ENCODE peak calls at places on chromosomes 11 and 22, in six cellular contexts. U is A549, L is K562, A is NB4, T is GM12878, E is HepG2. Z is an unnamed sample.

GRCh38 chr22:23176645-23177027 is 3.7 kb upstream of the BCR start:
- DNase-seq in A (no peak), T (no peak), U (no peak), L (no peak), E (no peak), Z (no peak)

GRCh38 chr11:62707277-62707771 is at the start of the genes BSCL2 and GNG3:
- DNase-seq in A (peak; percentile 44), T (no peak), U (no peak), E (no peak), L (peak; percentile 77), Z (no peak)

GRCh38 chr22:44171486-44172076 is 9.1 kb upstream of the PARVG start:
- DNase-seq in E (no peak), U (no peak), A (peak; percentile 46), T (no peak), L (no peak), Z (no peak)

GRCh38 chr22:21995660-21996059 is 13.1 kb upstream of the TOP3B start:
- DNase-seq in L (no peak), A (no peak), U (no peak), T (no peak), E (no peak), Z (no peak)

GRCh38 chr11:77471520-77472234 is 2.2 kb downstream of the PAK1 start:
- DNase-seq in A (peak; percentile 70), E (peak; percentile 33), T (no peak), L (peak; percentile 11), U (peak; percentile 15), Z (no peak)

GRCh38 chr11:61883327-61883726 is 8.0 kb downstream of the FADS3 start:
- DNase-seq in E (no peak), U (no peak), A (no peak), L (no peak), T (no peak), Z (no peak)

GRCh38 chr11:83957038-83957900 is 671.1 kb upstream of the CCDC90B start:
- DNase-seq in A (no peak), T (no peak), L (no peak), E (no peak), U (no peak), Z (no peak)

GRCh38 chr11:8709002-8709672 is 26.5 kb downstream of the RPL27A start:
- DNase-seq in L (no peak), E (no peak), U (no peak), T (no peak), A (no peak), Z (no peak)

GRCh38 chr11:96424693-96425092 is 34.9 kb downstream of the JRKL start:
- DNase-seq in E (no peak), U (no peak), L (no peak), A (no peak), T (no peak), Z (peak; percentile 51)

GRCh38 chr11:14148653-14149273 is 186.2 kb downstream of the SPON1 start:
- DNase-seq in L (peak; percentile 14), A (peak; percentile 22), E (peak; percentile 16), U (peak; percentile 10), T (no peak), Z (peak; percentile 36)

GRCh38 chr11:130631119-130631518 is 182.7 kb downstream of the ADAMTS15 start:
- DNase-seq in A (peak; percentile 79), T (no peak), E (no peak), U (peak; percentile 31), L (no peak), Z (peak; percentile 13)

GRCh38 chr11:58330861-58331260 is 28.0 kb downstream of the OR5B17 start:
- DNase-seq in T (no peak), A (no peak), U (no peak), E (no peak), L (no peak), Z (no peak)

GRCh38 chr11:76763573-76764348 is 19.4 kb upstream of the TSKU start:
- DNase-seq in E (no peak), U (no peak), T (no peak), A (peak; percentile 53), L (no peak), Z (peak; percentile 85)

DNA sequence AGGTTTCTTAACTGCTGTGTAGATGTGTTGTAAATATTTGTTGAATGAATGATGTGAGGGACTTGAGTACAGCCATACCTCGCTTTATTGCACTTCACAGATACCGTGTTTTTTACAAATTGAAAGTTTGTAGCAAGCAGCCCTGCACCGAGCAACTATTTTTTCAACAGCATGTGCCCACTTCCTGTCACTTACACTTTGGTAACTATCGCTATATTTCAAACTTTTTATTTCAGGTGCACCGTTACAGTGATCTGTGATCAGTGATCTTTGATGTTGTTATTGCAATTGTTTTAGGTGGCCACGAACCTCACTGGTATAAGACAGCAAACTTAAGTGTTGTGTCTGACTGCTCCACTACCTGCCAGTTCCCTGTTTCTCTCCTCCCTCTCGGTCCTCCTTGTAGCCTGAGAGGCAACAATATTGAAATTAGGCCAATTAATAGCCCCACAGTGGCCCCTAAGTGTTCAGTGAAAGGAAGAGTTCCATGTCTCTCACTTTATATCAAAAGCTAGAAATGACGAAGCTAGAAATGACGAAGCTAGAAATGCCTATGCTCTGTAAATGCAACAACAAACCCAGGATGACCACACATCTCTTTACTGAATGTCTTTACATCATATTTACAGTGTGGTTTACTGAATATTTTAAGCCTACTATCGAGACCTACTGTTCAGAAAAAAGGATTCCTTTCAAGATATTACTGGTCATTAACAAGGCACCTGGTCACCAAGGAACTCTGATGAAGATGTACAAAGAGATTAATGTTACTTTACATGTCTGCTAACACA is 1.0 kb downstream of the SFI1 start:
- DNase-seq in A (no peak), L (no peak), T (no peak), U (no peak), E (no peak), Z (no peak)
- TF ChIP-seq MYC in A (no peak), L (no peak), T (no peak), U (no peak), E (no peak), Z (no peak)

DNA sequence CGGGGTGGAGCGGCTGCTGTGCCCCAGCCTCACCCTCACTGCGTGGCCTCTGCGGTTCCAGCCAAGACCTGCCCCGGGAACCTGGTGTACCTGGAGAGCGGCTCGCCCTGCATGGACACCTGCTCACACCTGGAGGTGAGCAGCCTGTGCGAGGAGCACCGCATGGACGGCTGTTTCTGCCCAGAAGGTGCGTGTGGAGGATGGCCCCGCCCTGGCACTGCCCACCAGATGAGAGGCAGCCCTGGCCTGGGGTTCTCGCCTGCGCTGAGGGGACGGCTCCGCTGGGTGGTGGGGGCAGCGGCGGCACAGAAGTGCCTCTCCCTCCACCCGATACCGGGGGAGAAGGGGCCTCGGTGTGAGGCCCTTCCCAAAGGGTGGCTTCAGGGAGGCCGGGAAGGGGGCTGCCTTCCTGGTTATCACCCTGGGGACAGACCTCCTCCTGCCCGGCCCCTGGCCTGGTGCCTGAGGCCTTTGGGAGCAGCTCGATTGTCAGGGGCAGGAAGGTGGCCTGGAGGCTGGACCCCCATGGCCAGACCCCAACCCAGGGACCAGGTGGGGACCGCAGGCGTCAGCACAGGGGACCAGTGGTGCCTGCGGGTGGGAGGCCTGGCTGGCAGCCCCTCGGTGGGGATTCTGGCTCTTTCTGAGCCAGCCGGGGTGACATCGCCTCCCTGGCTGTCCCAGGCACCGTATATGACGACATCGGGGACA is 7.1 kb downstream of the MUC2 start:
- DNase-seq in L (no peak), E (no peak), A (no peak), U (no peak), T (no peak), Z (no peak)
- H3K4me3 ChIP-seq in L (no peak overlapping the region), E (no peak overlapping the region), A (no peak overlapping the region), U (no peak overlapping the region), T (no peak overlapping the region), Z (no peak overlapping the region)

GRCh38 chr11:20443596-20443995 is 56.1 kb downstream of the PRMT3 start:
- DNase-seq in L (no peak), U (peak; percentile 3), T (no peak), E (peak; percentile 5), A (peak; percentile 24), Z (peak; percentile 42)
- TF ChIP-seq MYC in L (no peak), U (no peak), T (no peak), E (no peak), A (no peak), Z (no peak)

DNA sequence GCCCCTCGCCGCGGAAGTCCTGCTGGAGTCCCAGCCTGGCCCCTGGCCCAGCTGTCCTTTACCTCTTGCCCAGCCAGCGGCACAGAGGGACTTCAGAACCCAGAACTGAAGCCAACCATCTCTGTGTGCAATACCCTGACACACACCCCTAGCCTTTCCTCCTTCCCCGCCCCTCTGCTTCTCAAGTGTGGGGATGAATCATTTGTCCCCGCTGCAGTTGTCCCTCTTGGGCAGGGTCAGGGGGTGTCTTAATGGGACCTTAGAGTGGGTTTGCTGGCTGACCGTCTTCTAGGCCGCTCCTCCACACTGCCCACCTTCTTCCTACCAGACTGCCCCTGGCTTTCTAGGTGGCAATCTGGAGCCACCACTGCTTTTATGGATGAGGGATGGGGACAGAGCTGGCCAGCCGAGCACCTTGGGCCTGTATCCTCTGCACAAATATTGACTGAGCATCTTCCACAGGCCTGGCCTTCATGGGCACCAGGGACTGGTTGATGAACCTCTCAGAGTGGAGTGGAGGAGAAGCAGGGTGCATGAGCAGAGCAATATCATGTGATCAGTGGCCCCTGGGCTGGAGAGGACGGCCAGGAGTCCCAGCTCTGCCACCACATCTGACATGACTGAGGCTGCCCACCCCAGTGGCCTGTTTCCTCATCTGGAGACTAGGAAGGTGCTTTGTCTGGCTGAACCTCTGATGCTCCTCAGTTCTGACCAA is 668 bp upstream of the CHST1 start:
- DNase-seq in L (no peak), E (no peak), T (no peak), U (no peak), A (peak; percentile 16), Z (peak; percentile 25)
- H3K4me3 ChIP-seq in L (no peak overlapping the region), E (no peak overlapping the region), T (no peak overlapping the region), U (peak overlapping the region; percentile 67), A (no peak overlapping the region), Z (no peak overlapping the region)